ENCODE peak calls at places on chromosomes 7 and 10, in six cellular contexts. One of them, this sample, is unnamed.

GRCh38 chr7:74709880-74710671 is 52.6 kb downstream of the GTF2I start:
- DNase-seq in activated CD8-positive, alpha-beta T cell treated with anti-CD3 and anti-CD28 coated beads for 36 hours: no peak
- DNase-seq in endothelial cell: no peak
- DNase-seq in astrocyte of the spinal cord: no peak
- DNase-seq in body of pancreas: no peak
- DNase-seq in AG10803: no peak
- DNase-seq in this sample: no peak

GRCh38 chr10:117411440-117412428 is 36.5 kb upstream of the PDZD8 start:
- DNase-seq in activated CD8-positive, alpha-beta T cell treated with anti-CD3 and anti-CD28 coated beads for 36 hours: no peak
- DNase-seq in endothelial cell: no peak
- DNase-seq in astrocyte of the spinal cord: no peak
- DNase-seq in body of pancreas: no peak
- DNase-seq in AG10803: no peak
- DNase-seq in this sample: peak

GRCh38 chr7:24227603-24228359 is 56.2 kb upstream of the NPY start:
- DNase-seq in activated CD8-positive, alpha-beta T cell treated with anti-CD3 and anti-CD28 coated beads for 36 hours: peak
- DNase-seq in endothelial cell: no peak
- DNase-seq in astrocyte of the spinal cord: no peak
- DNase-seq in body of pancreas: no peak
- DNase-seq in AG10803: no peak
- DNase-seq in this sample: peak

GRCh38 chr10:129506101-129506797 is 39.2 kb downstream of the MGMT start:
- DNase-seq in activated CD8-positive, alpha-beta T cell treated with anti-CD3 and anti-CD28 coated beads for 36 hours: no peak
- DNase-seq in endothelial cell: no peak
- DNase-seq in astrocyte of the spinal cord: no peak
- DNase-seq in body of pancreas: no peak
- DNase-seq in AG10803: no peak
- DNase-seq in this sample: no peak

GRCh38 chr7:268991-269390 is 21.0 kb upstream of the FOXL3 start:
- DNase-seq in activated CD8-positive, alpha-beta T cell treated with anti-CD3 and anti-CD28 coated beads for 36 hours: no peak
- DNase-seq in endothelial cell: no peak
- DNase-seq in astrocyte of the spinal cord: no peak
- DNase-seq in body of pancreas: no peak
- DNase-seq in AG10803: no peak
- DNase-seq in this sample: no peak

GRCh38 chr10:36375107-36375506 is 733.0 kb upstream of the FZD8 start:
- DNase-seq in activated CD8-positive, alpha-beta T cell treated with anti-CD3 and anti-CD28 coated beads for 36 hours: no peak
- DNase-seq in endothelial cell: no peak
- DNase-seq in astrocyte of the spinal cord: no peak
- DNase-seq in body of pancreas: no peak
- DNase-seq in AG10803: no peak
- DNase-seq in this sample: no peak

GRCh38 chr10:93030409-93030808 is 30.2 kb upstream of the CYP26C1 start:
- DNase-seq in activated CD8-positive, alpha-beta T cell treated with anti-CD3 and anti-CD28 coated beads for 36 hours: no peak
- DNase-seq in endothelial cell: no peak
- DNase-seq in astrocyte of the spinal cord: peak
- DNase-seq in body of pancreas: no peak
- DNase-seq in AG10803: peak
- DNase-seq in this sample: no peak

GRCh38 chr10:2676455-2676854 is 390.9 kb upstream of the PFKP start:
- DNase-seq in activated CD8-positive, alpha-beta T cell treated with anti-CD3 and anti-CD28 coated beads for 36 hours: no peak
- DNase-seq in endothelial cell: no peak
- DNase-seq in astrocyte of the spinal cord: no peak
- DNase-seq in body of pancreas: no peak
- DNase-seq in AG10803: no peak
- DNase-seq in this sample: no peak

GRCh38 chr10:87862644-87863101 is 660 bp downstream of the KLLN start:
- DNase-seq in activated CD8-positive, alpha-beta T cell treated with anti-CD3 and anti-CD28 coated beads for 36 hours: peak
- DNase-seq in endothelial cell: no peak
- DNase-seq in astrocyte of the spinal cord: no peak
- DNase-seq in body of pancreas: no peak
- DNase-seq in AG10803: no peak
- DNase-seq in this sample: no peak

GRCh38 chr7:13050703-13051102 is 363.3 kb downstream of the ARL4A start:
- DNase-seq in activated CD8-positive, alpha-beta T cell treated with anti-CD3 and anti-CD28 coated beads for 36 hours: no peak
- DNase-seq in endothelial cell: no peak
- DNase-seq in astrocyte of the spinal cord: peak
- DNase-seq in body of pancreas: no peak
- DNase-seq in AG10803: peak
- DNase-seq in this sample: no peak

GRCh38 chr7:43481905-43482678 is 100.8 kb upstream of the STK17A start:
- DNase-seq in activated CD8-positive, alpha-beta T cell treated with anti-CD3 and anti-CD28 coated beads for 36 hours: no peak
- DNase-seq in endothelial cell: no peak
- DNase-seq in astrocyte of the spinal cord: peak
- DNase-seq in body of pancreas: no peak
- DNase-seq in AG10803: peak
- DNase-seq in this sample: no peak

GRCh38 chr10:89470628-89471027 is 56.3 kb downstream of the IFIT5 start:
- DNase-seq in activated CD8-positive, alpha-beta T cell treated with anti-CD3 and anti-CD28 coated beads for 36 hours: no peak
- DNase-seq in endothelial cell: no peak
- DNase-seq in astrocyte of the spinal cord: peak
- DNase-seq in body of pancreas: no peak
- DNase-seq in AG10803: no peak
- DNase-seq in this sample: no peak

GRCh38 chr10:21518629-21519321 is 6.7 kb downstream of the SKIDA1 start:
- DNase-seq in activated CD8-positive, alpha-beta T cell treated with anti-CD3 and anti-CD28 coated beads for 36 hours: no peak
- DNase-seq in endothelial cell: no peak
- DNase-seq in astrocyte of the spinal cord: peak
- DNase-seq in body of pancreas: peak
- DNase-seq in AG10803: no peak
- DNase-seq in this sample: no peak

GRCh38 chr7:151278949-151279348 is 30.5 kb upstream of the SMARCD3 start:
- DNase-seq in activated CD8-positive, alpha-beta T cell treated with anti-CD3 and anti-CD28 coated beads for 36 hours: no peak
- DNase-seq in endothelial cell: no peak
- DNase-seq in astrocyte of the spinal cord: no peak
- DNase-seq in body of pancreas: no peak
- DNase-seq in AG10803: no peak
- DNase-seq in this sample: no peak

GRCh38 chr10:33537066-33537465 is 202.6 kb upstream of the NRP1 start:
- DNase-seq in activated CD8-positive, alpha-beta T cell treated with anti-CD3 and anti-CD28 coated beads for 36 hours: no peak
- DNase-seq in endothelial cell: no peak
- DNase-seq in astrocyte of the spinal cord: peak
- DNase-seq in body of pancreas: no peak
- DNase-seq in AG10803: peak
- DNase-seq in this sample: no peak

GRCh38 chr7:3367271-3367670 is 66.2 kb downstream of the SDK1 start:
- DNase-seq in activated CD8-positive, alpha-beta T cell treated with anti-CD3 and anti-CD28 coated beads for 36 hours: no peak
- DNase-seq in endothelial cell: no peak
- DNase-seq in astrocyte of the spinal cord: peak
- DNase-seq in body of pancreas: no peak
- DNase-seq in AG10803: no peak
- DNase-seq in this sample: no peak

GRCh38 chr7:79927116-79927515 is 207.5 kb upstream of the GNAI1 start:
- DNase-seq in activated CD8-positive, alpha-beta T cell treated with anti-CD3 and anti-CD28 coated beads for 36 hours: no peak
- DNase-seq in endothelial cell: no peak
- DNase-seq in astrocyte of the spinal cord: peak
- DNase-seq in body of pancreas: no peak
- DNase-seq in AG10803: peak
- DNase-seq in this sample: no peak

GRCh38 chr10:101291254-101292193 is 62.3 kb upstream of the LBX1 start:
- DNase-seq in activated CD8-positive, alpha-beta T cell treated with anti-CD3 and anti-CD28 coated beads for 36 hours: peak
- DNase-seq in endothelial cell: peak
- DNase-seq in astrocyte of the spinal cord: peak
- DNase-seq in body of pancreas: peak
- DNase-seq in AG10803: no peak
- DNase-seq in this sample: peak

GRCh38 chr7:99499356-99499712 is 747 bp downstream of the ZNF394 start:
- DNase-seq in activated CD8-positive, alpha-beta T cell treated with anti-CD3 and anti-CD28 coated beads for 36 hours: no peak
- DNase-seq in endothelial cell: no peak
- DNase-seq in astrocyte of the spinal cord: peak
- DNase-seq in body of pancreas: no peak
- DNase-seq in AG10803: peak
- DNase-seq in this sample: no peak

GRCh38 chr10:95988702-95989101 is 54.7 kb upstream of the CCNJ start:
- DNase-seq in activated CD8-positive, alpha-beta T cell treated with anti-CD3 and anti-CD28 coated beads for 36 hours: no peak
- DNase-seq in endothelial cell: no peak
- DNase-seq in astrocyte of the spinal cord: no peak
- DNase-seq in body of pancreas: no peak
- DNase-seq in AG10803: no peak
- DNase-seq in this sample: no peak

GRCh38 chr7:36742911-36743775 is 18.8 kb upstream of the AOAH start:
- DNase-seq in activated CD8-positive, alpha-beta T cell treated with anti-CD3 and anti-CD28 coated beads for 36 hours: no peak
- DNase-seq in endothelial cell: no peak
- DNase-seq in astrocyte of the spinal cord: no peak
- DNase-seq in body of pancreas: peak
- DNase-seq in AG10803: no peak
- DNase-seq in this sample: no peak

GRCh38 chr10:132036153-132036886 is 29.4 kb upstream of the JAKMIP3 start:
- DNase-seq in activated CD8-positive, alpha-beta T cell treated with anti-CD3 and anti-CD28 coated beads for 36 hours: peak
- DNase-seq in endothelial cell: peak
- DNase-seq in astrocyte of the spinal cord: no peak
- DNase-seq in body of pancreas: no peak
- DNase-seq in AG10803: peak
- DNase-seq in this sample: no peak

GRCh38 chr10:90276894-90277447 is 575.6 kb downstream of the KIF20B start:
- DNase-seq in activated CD8-positive, alpha-beta T cell treated with anti-CD3 and anti-CD28 coated beads for 36 hours: no peak
- DNase-seq in endothelial cell: no peak
- DNase-seq in astrocyte of the spinal cord: peak
- DNase-seq in body of pancreas: no peak
- DNase-seq in AG10803: no peak
- DNase-seq in this sample: no peak

GRCh38 chr7:159067870-159068787 is 76.5 kb downstream of the VIPR2 start:
- DNase-seq in activated CD8-positive, alpha-beta T cell treated with anti-CD3 and anti-CD28 coated beads for 36 hours: peak
- DNase-seq in endothelial cell: no peak
- DNase-seq in astrocyte of the spinal cord: no peak
- DNase-seq in body of pancreas: peak
- DNase-seq in AG10803: no peak
- DNase-seq in this sample: no peak

GRCh38 chr10:125120046-125120710 is 40.2 kb downstream of the CTBP2 start:
- DNase-seq in activated CD8-positive, alpha-beta T cell treated with anti-CD3 and anti-CD28 coated beads for 36 hours: no peak
- DNase-seq in endothelial cell: no peak
- DNase-seq in astrocyte of the spinal cord: peak
- DNase-seq in body of pancreas: no peak
- DNase-seq in AG10803: peak
- DNase-seq in this sample: no peak

GRCh38 chr7:43394441-43395130 is 188.3 kb upstream of the STK17A start:
- DNase-seq in activated CD8-positive, alpha-beta T cell treated with anti-CD3 and anti-CD28 coated beads for 36 hours: no peak
- DNase-seq in endothelial cell: no peak
- DNase-seq in astrocyte of the spinal cord: no peak
- DNase-seq in body of pancreas: no peak
- DNase-seq in AG10803: no peak
- DNase-seq in this sample: no peak

GRCh38 chr7:44974549-44974948 is 4.3 kb downstream of the MYO1G start:
- DNase-seq in activated CD8-positive, alpha-beta T cell treated with anti-CD3 and anti-CD28 coated beads for 36 hours: no peak
- DNase-seq in endothelial cell: no peak
- DNase-seq in astrocyte of the spinal cord: no peak
- DNase-seq in body of pancreas: no peak
- DNase-seq in AG10803: no peak
- DNase-seq in this sample: no peak

GRCh38 chr7:132352774-132353173 is 223.5 kb downstream of the PLXNA4 start:
- DNase-seq in activated CD8-positive, alpha-beta T cell treated with anti-CD3 and anti-CD28 coated beads for 36 hours: no peak
- DNase-seq in endothelial cell: no peak
- DNase-seq in astrocyte of the spinal cord: no peak
- DNase-seq in body of pancreas: peak
- DNase-seq in AG10803: peak
- DNase-seq in this sample: no peak

GRCh38 chr7:103487419-103487818 is 41.4 kb upstream of the SLC26A5 start:
- DNase-seq in activated CD8-positive, alpha-beta T cell treated with anti-CD3 and anti-CD28 coated beads for 36 hours: no peak
- DNase-seq in endothelial cell: no peak
- DNase-seq in astrocyte of the spinal cord: no peak
- DNase-seq in body of pancreas: no peak
- DNase-seq in AG10803: no peak
- DNase-seq in this sample: no peak

GRCh38 chr7:127066974-127067373 is 185.8 kb downstream of the GRM8 start:
- DNase-seq in activated CD8-positive, alpha-beta T cell treated with anti-CD3 and anti-CD28 coated beads for 36 hours: no peak
- DNase-seq in endothelial cell: no peak
- DNase-seq in astrocyte of the spinal cord: no peak
- DNase-seq in body of pancreas: peak
- DNase-seq in AG10803: no peak
- DNase-seq in this sample: peak
- TF ChIP-seq CTCF in activated CD8-positive, alpha-beta T cell treated with anti-CD3 and anti-CD28 coated beads for 36 hours: no peak
- TF ChIP-seq CTCF in endothelial cell: peak
- TF ChIP-seq CTCF in astrocyte of the spinal cord: no peak
- TF ChIP-seq CTCF in body of pancreas: no peak
- TF ChIP-seq CTCF in AG10803: no peak
- TF ChIP-seq CTCF in this sample: peak

GRCh38 chr7:28434510-28434909 is 22.2 kb downstream of the CREB5 start:
- DNase-seq in activated CD8-positive, alpha-beta T cell treated with anti-CD3 and anti-CD28 coated beads for 36 hours: no peak
- DNase-seq in endothelial cell: no peak
- DNase-seq in astrocyte of the spinal cord: no peak
- DNase-seq in body of pancreas: no peak
- DNase-seq in AG10803: no peak
- DNase-seq in this sample: no peak

GRCh38 chr7:28433039-28433438 is 20.7 kb downstream of the CREB5 start:
- DNase-seq in activated CD8-positive, alpha-beta T cell treated with anti-CD3 and anti-CD28 coated beads for 36 hours: no peak
- DNase-seq in endothelial cell: no peak
- DNase-seq in astrocyte of the spinal cord: no peak
- DNase-seq in body of pancreas: no peak
- DNase-seq in AG10803: no peak
- DNase-seq in this sample: no peak

GRCh38 chr7:28435152-28435551 is 22.8 kb downstream of the CREB5 start:
- DNase-seq in activated CD8-positive, alpha-beta T cell treated with anti-CD3 and anti-CD28 coated beads for 36 hours: no peak
- DNase-seq in endothelial cell: no peak
- DNase-seq in astrocyte of the spinal cord: no peak
- DNase-seq in body of pancreas: no peak
- DNase-seq in AG10803: no peak
- DNase-seq in this sample: no peak

GRCh38 chr7:28432105-28432504 is 19.8 kb downstream of the CREB5 start:
- DNase-seq in activated CD8-positive, alpha-beta T cell treated with anti-CD3 and anti-CD28 coated beads for 36 hours: no peak
- DNase-seq in endothelial cell: no peak
- DNase-seq in astrocyte of the spinal cord: no peak
- DNase-seq in body of pancreas: no peak
- DNase-seq in AG10803: peak
- DNase-seq in this sample: no peak

GRCh38 chr7:28433604-28434254 is 21.4 kb downstream of the CREB5 start:
- DNase-seq in activated CD8-positive, alpha-beta T cell treated with anti-CD3 and anti-CD28 coated beads for 36 hours: no peak
- DNase-seq in endothelial cell: no peak
- DNase-seq in astrocyte of the spinal cord: peak
- DNase-seq in body of pancreas: peak
- DNase-seq in AG10803: no peak
- DNase-seq in this sample: peak
- TF ChIP-seq CTCF in activated CD8-positive, alpha-beta T cell treated with anti-CD3 and anti-CD28 coated beads for 36 hours: no peak
- TF ChIP-seq CTCF in endothelial cell: no peak
- TF ChIP-seq CTCF in astrocyte of the spinal cord: no peak
- TF ChIP-seq CTCF in body of pancreas: no peak
- TF ChIP-seq CTCF in AG10803: no peak
- TF ChIP-seq CTCF in this sample: no peak

DNA sequence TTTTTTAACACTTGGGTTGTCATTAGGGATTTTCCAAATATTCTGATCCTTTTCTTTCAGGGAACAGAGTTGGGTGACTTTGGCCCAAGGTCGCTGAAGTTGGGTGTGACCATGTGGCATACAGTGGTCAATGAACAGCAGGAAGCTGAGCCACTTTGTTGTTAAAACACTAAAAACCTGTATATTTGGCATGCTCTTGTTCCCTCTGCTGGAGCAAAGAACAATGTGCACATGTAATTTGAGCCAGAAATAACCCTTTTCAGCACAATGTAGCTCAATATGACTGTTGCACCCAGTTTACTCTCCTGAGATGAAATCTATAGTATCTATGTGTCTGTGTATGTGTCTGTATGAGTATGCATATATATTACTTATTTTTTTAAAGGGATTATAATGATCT is 74.9 kb downstream of the ADCYAP1R1 start:
- DNase-seq in activated CD8-positive, alpha-beta T cell treated with anti-CD3 and anti-CD28 coated beads for 36 hours: no peak
- DNase-seq in endothelial cell: no peak
- DNase-seq in astrocyte of the spinal cord: peak
- DNase-seq in body of pancreas: no peak
- DNase-seq in AG10803: peak
- DNase-seq in this sample: no peak
- TF ChIP-seq CTCF in activated CD8-positive, alpha-beta T cell treated with anti-CD3 and anti-CD28 coated beads for 36 hours: no peak
- TF ChIP-seq CTCF in endothelial cell: peak
- TF ChIP-seq CTCF in astrocyte of the spinal cord: peak
- TF ChIP-seq CTCF in body of pancreas: no peak
- TF ChIP-seq CTCF in AG10803: peak
- TF ChIP-seq CTCF in this sample: peak

GRCh38 chr10:116098411-116099019 is 174.5 kb downstream of the GFRA1 start:
- DNase-seq in activated CD8-positive, alpha-beta T cell treated with anti-CD3 and anti-CD28 coated beads for 36 hours: no peak
- DNase-seq in endothelial cell: no peak
- DNase-seq in astrocyte of the spinal cord: no peak
- DNase-seq in body of pancreas: no peak
- DNase-seq in AG10803: peak
- DNase-seq in this sample: no peak
- TF ChIP-seq CTCF in activated CD8-positive, alpha-beta T cell treated with anti-CD3 and anti-CD28 coated beads for 36 hours: no peak
- TF ChIP-seq CTCF in endothelial cell: no peak
- TF ChIP-seq CTCF in astrocyte of the spinal cord: no peak
- TF ChIP-seq CTCF in body of pancreas: no peak
- TF ChIP-seq CTCF in AG10803: no peak
- TF ChIP-seq CTCF in this sample: no peak